ENCODE peak calls at places on chromosome 7, in four cellular contexts. One of them, this sample, is unnamed.

GRCh38 chr7:102875700-102876192 is 37.1 kb upstream of the LRRC17 start:
- DNase-seq in epithelial cell of esophagus: peak; percentile 99
- DNase-seq in kidney epithelial cell: peak; percentile 100
- DNase-seq in stimulated activated CD8-positive, alpha-beta memory T cell treated with anti-CD3 and anti-CD28 coated beads, Interleukin-15, amount 100 ng/mL, for 4 hours: no peak
- DNase-seq in this sample: no peak

GRCh38 chr7:138608292-138608691 is 92.9 kb downstream of the SVOPL start:
- DNase-seq in stimulated activated CD8-positive, alpha-beta memory T cell treated with anti-CD3 and anti-CD28 coated beads, Interleukin-15, amount 100 ng/mL, for 4 hours: no peak
- DNase-seq in kidney epithelial cell: no peak
- DNase-seq in epithelial cell of esophagus: no peak
- DNase-seq in this sample: peak; percentile 43

GRCh38 chr7:148397056-148397455 is 193.5 kb upstream of the C7orf33 start:
- DNase-seq in stimulated activated CD8-positive, alpha-beta memory T cell treated with anti-CD3 and anti-CD28 coated beads, Interleukin-15, amount 100 ng/mL, for 4 hours: no peak
- DNase-seq in kidney epithelial cell: no peak
- DNase-seq in epithelial cell of esophagus: no peak
- DNase-seq in this sample: no peak

GRCh38 chr7:6419310-6419773 is 28.4 kb downstream of the DAGLB start:
- DNase-seq in stimulated activated CD8-positive, alpha-beta memory T cell treated with anti-CD3 and anti-CD28 coated beads, Interleukin-15, amount 100 ng/mL, for 4 hours: no peak
- DNase-seq in epithelial cell of esophagus: no peak
- DNase-seq in kidney epithelial cell: no peak
- DNase-seq in this sample: no peak

GRCh38 chr7:132768099-132768498 is 191.8 kb upstream of the PLXNA4 start:
- DNase-seq in stimulated activated CD8-positive, alpha-beta memory T cell treated with anti-CD3 and anti-CD28 coated beads, Interleukin-15, amount 100 ng/mL, for 4 hours: no peak
- DNase-seq in epithelial cell of esophagus: no peak
- DNase-seq in kidney epithelial cell: no peak
- DNase-seq in this sample: no peak

GRCh38 chr7:68730194-68730593 is 868.1 kb upstream of the AUTS2 start:
- DNase-seq in stimulated activated CD8-positive, alpha-beta memory T cell treated with anti-CD3 and anti-CD28 coated beads, Interleukin-15, amount 100 ng/mL, for 4 hours: no peak
- DNase-seq in epithelial cell of esophagus: no peak
- DNase-seq in kidney epithelial cell: no peak
- DNase-seq in this sample: no peak

GRCh38 chr7:117072620-117073118 is 119.4 kb downstream of the ST7 start:
- DNase-seq in stimulated activated CD8-positive, alpha-beta memory T cell treated with anti-CD3 and anti-CD28 coated beads, Interleukin-15, amount 100 ng/mL, for 4 hours: no peak
- DNase-seq in kidney epithelial cell: no peak
- DNase-seq in epithelial cell of esophagus: peak; percentile 68
- DNase-seq in this sample: no peak

GRCh38 chr7:91286432-91286831 is 22.2 kb downstream of the FZD1 start:
- DNase-seq in kidney epithelial cell: no peak
- DNase-seq in stimulated activated CD8-positive, alpha-beta memory T cell treated with anti-CD3 and anti-CD28 coated beads, Interleukin-15, amount 100 ng/mL, for 4 hours: no peak
- DNase-seq in epithelial cell of esophagus: no peak
- DNase-seq in this sample: peak; percentile 8

GRCh38 chr7:102978280-102978679 is 65.5 kb downstream of the LRRC17 start:
- DNase-seq in epithelial cell of esophagus: peak; percentile 88
- DNase-seq in stimulated activated CD8-positive, alpha-beta memory T cell treated with anti-CD3 and anti-CD28 coated beads, Interleukin-15, amount 100 ng/mL, for 4 hours: no peak
- DNase-seq in kidney epithelial cell: no peak
- DNase-seq in this sample: no peak

GRCh38 chr7:37916017-37916672 is 472 bp downstream of the SFRP4 start:
- DNase-seq in stimulated activated CD8-positive, alpha-beta memory T cell treated with anti-CD3 and anti-CD28 coated beads, Interleukin-15, amount 100 ng/mL, for 4 hours: no peak
- DNase-seq in kidney epithelial cell: no peak
- DNase-seq in epithelial cell of esophagus: no peak
- DNase-seq in this sample: no peak